ENCODE peak calls at places on chromosomes 13 and 19, in five cellular contexts. H is DMS 273 treated with DMSO at 0.1 percent for 48 hours, A is RWPE1, C is naive B cell, S is AG08396. E is an unnamed sample.
A peak's percentile ranks its signal among the peaks of the same experiment; 100 is the strongest.

GRCh38 chr19:17393914-17394313 is at the start of gene CCDC194:
- DNase-seq in H (no peak), A (no peak), C (no peak), S (no peak), E (no peak)

GRCh38 chr13:99320693-99321481 is 13.7 kb upstream of the GPR183 start:
- DNase-seq in H (no peak), A (peak; percentile 34), C (no peak), S (no peak), E (peak; percentile 55)

GRCh38 chr13:76383671-76384461 is 502.3 kb downstream of the KCTD12 start:
- DNase-seq in H (no peak), A (peak; percentile 17), C (no peak), S (peak; percentile 62), E (peak; percentile 68)

GRCh38 chr19:4636151-4636717 is 3.1 kb upstream of the TNFAIP8L1 start:
- DNase-seq in H (peak; percentile 70), A (peak; percentile 57), C (peak; percentile 76), S (peak; percentile 90), E (peak; percentile 94)

GRCh38 chr13:97141564-97142005 is 80.5 kb upstream of the MBNL2 start:
- DNase-seq in H (peak; percentile 22), A (peak; percentile 88), C (no peak), S (peak; percentile 83), E (peak; percentile 83)

GRCh38 chr19:31220540-31220939 is 128.7 kb downstream of the TSHZ3 start:
- DNase-seq in H (no peak), A (no peak), C (no peak), S (no peak), E (no peak)

GRCh38 chr19:44552324-44552723 is 22.8 kb upstream of the CEACAM20 start:
- DNase-seq in H (no peak), A (no peak), C (no peak), S (peak; percentile 63), E (peak; percentile 24)

GRCh38 chr13:91381371-91381770 is 17.1 kb upstream of the GPC5 start:
- DNase-seq in H (no peak), A (no peak), C (no peak), S (no peak), E (no peak)

GRCh38 chr19:53808710-53809125 is 15.4 kb downstream of the NLRP12 start:
- DNase-seq in H (peak; percentile 3), A (peak; percentile 14), C (no peak), S (peak; percentile 50), E (peak; percentile 67)

GRCh38 chr13:75383064-75383715 is 98.8 kb downstream of the TBC1D4 start:
- DNase-seq in H (no peak), A (no peak), C (no peak), S (no peak), E (no peak)

GRCh38 chr19:44657211-44657921 is 13.7 kb downstream of the PVR start:
- DNase-seq in H (no peak), A (peak; percentile 54), C (peak; percentile 65), S (peak; percentile 69), E (peak; percentile 63)

GRCh38 chr13:71217827-71218226 is 649.2 kb downstream of the DACH1 start:
- DNase-seq in H (peak; percentile 42), A (no peak), C (no peak), S (no peak), E (no peak)

GRCh38 chr13:113860051-113860471 is 3.8 kb downstream of the GAS6 start:
- DNase-seq in H (no peak), A (no peak), C (no peak), S (no peak), E (no peak)

GRCh38 chr19:5903054-5903501 is 512 bp downstream of the NDUFA11 start:
- DNase-seq in H (no peak), A (peak; percentile 39), C (no peak), S (peak; percentile 58), E (peak; percentile 65)

GRCh38 chr19:12052571-12053169 is at the start of gene ZNF878:
- DNase-seq in H (peak; percentile 85), A (peak; percentile 88), C (peak; percentile 43), S (peak; percentile 91), E (peak; percentile 94)

GRCh38 chr13:24068472-24068871 is 92.0 kb upstream of the SPATA13 start:
- DNase-seq in H (no peak), A (no peak), C (no peak), S (no peak), E (no peak)

GRCh38 chr19:782195-783043 is 14.8 kb upstream of the PTBP1 start:
- DNase-seq in H (no peak), A (peak; percentile 70), C (no peak), S (peak; percentile 76), E (peak; percentile 88)

GRCh38 chr13:106152047-106152446 is 383.4 kb downstream of the EFNB2 start:
- DNase-seq in H (no peak), A (no peak), C (no peak), S (no peak), E (no peak)

GRCh38 chr13:68976287-68976686 is 1131.3 kb upstream of the ATXN8OS start:
- DNase-seq in H (no peak), A (no peak), C (no peak), S (no peak), E (no peak)

GRCh38 chr13:81929988-81930387 is 1589.1 kb upstream of the SPRY2 start:
- DNase-seq in H (no peak), A (peak; percentile 0), C (no peak), S (no peak), E (peak; percentile 3)

GRCh38 chr13:82614086-82614485 is 1268.2 kb downstream of the SLITRK1 start:
- DNase-seq in H (no peak), A (no peak), C (no peak), S (no peak), E (no peak)

GRCh38 chr13:98267080-98267912 is 90.2 kb upstream of the RNF113B start:
- DNase-seq in H (no peak), A (no peak), C (no peak), S (peak; percentile 56), E (no peak)

GRCh38 chr13:93304868-93305613 is 78.4 kb downstream of the GPC6 start:
- DNase-seq in H (no peak), A (no peak), C (no peak), S (no peak), E (no peak)

GRCh38 chr13:61927648-61928047 is 512.0 kb upstream of the PCDH20 start:
- DNase-seq in H (no peak), A (no peak), C (no peak), S (no peak), E (no peak)

GRCh38 chr19:8361921-8362793 is 1.8 kb upstream of the ANGPTL4 start:
- DNase-seq in H (peak; percentile 83), A (peak; percentile 94), C (no peak), S (peak; percentile 93), E (peak; percentile 93)

GRCh38 chr19:43519436-43520088 is 7.4 kb downstream of the ETHE1 start:
- DNase-seq in H (peak; percentile 27), A (peak; percentile 88), C (peak; percentile 73), S (peak; percentile 86), E (peak; percentile 85)

GRCh38 chr13:67474114-67474513 is 244.0 kb upstream of the PCDH9 start:
- DNase-seq in H (no peak), A (no peak), C (no peak), S (no peak), E (no peak)

E was measured in GM03348.